ENCODE peak calls at places on chromosomes 16 and 17, in eight cellular contexts. T is heart right ventricle, R is anterior cingulate cortex, A is T-helper 2 cell, C is stomach, F is caudate nucleus, X is progenitor cell of endocrine pancreas, H is non-pigmented ciliary epithelial cell. B is an unnamed sample.

GRCh38 chr17:49031965-49032928 is 35.1 kb downstream of the IGF2BP1 start:
- DNase-seq in H (peak; percentile 40), F (no peak), T (peak; percentile 33), C (peak; percentile 49), X (peak; percentile 39), R (no peak), A (no peak), B (no peak)

GRCh38 chr17:32783602-32784001 is 93.3 kb downstream of the MYO1D start:
- DNase-seq in H (peak; percentile 28), R (no peak), A (no peak), F (no peak), X (no peak), T (no peak), C (no peak), B (no peak)

GRCh38 chr17:74408830-74409229 is 23.1 kb upstream of the GPRC5C start:
- DNase-seq in C (peak; percentile 82), A (no peak), X (no peak), F (no peak), R (no peak), H (no peak), T (no peak), B (no peak)

GRCh38 chr16:85794696-85795095 is 4.6 kb downstream of the EMC8 start:
- DNase-seq in H (no peak), R (no peak), A (no peak), T (no peak), C (no peak), F (no peak), X (no peak), B (no peak)

GRCh38 chr16:50645858-50646257 is 35.3 kb downstream of the SNX20 start:
- DNase-seq in F (no peak), H (no peak), T (no peak), X (no peak), C (no peak), R (no peak), A (no peak), B (no peak)

GRCh38 chr17:48634446-48635208 is 8.5 kb upstream of the HOXB9 start:
- DNase-seq in T (no peak), H (no peak), F (no peak), R (no peak), A (no peak), C (no peak), X (no peak), B (no peak)

GRCh38 chr17:19645608-19646250 is 2.8 kb upstream of the ALDH3A2 start:
- DNase-seq in R (peak; percentile 21), F (no peak), A (no peak), X (no peak), C (no peak), T (peak; percentile 24), H (no peak), B (peak; percentile 16)

GRCh38 chr17:80028030-80028429 is 7.6 kb downstream of the TBC1D16 start:
- DNase-seq in F (no peak), C (no peak), X (no peak), H (no peak), A (no peak), R (no peak), T (no peak), B (no peak)

GRCh38 chr17:45431531-45432404 is 902 bp downstream of the ARHGAP27 start:
- DNase-seq in A (peak; percentile 59), T (peak; percentile 46), C (peak; percentile 85), H (no peak), X (peak; percentile 68), R (no peak), F (peak; percentile 46), B (peak; percentile 51)

GRCh38 chr16:79767597-79768280 is 167.2 kb upstream of the MAF start:
- DNase-seq in A (no peak), C (peak; percentile 40), R (no peak), T (no peak), F (no peak), H (no peak), X (no peak), B (no peak)

GRCh38 chr17:69239611-69240010 is 11.0 kb upstream of the ABCA10 start:
- DNase-seq in C (no peak), R (no peak), H (no peak), T (no peak), A (no peak), F (no peak), X (no peak), B (no peak)

GRCh38 chr16:57844416-57845030 is 42.2 kb upstream of the KIFC3 start:
- DNase-seq in A (no peak), R (no peak), F (no peak), C (no peak), H (no peak), T (no peak), X (no peak), B (no peak)